ENCODE peak calls at places on chromosomes 4 and X, in seven cellular contexts. Y is colonic mucosa, E is gastrocnemius medialis, R is PC-3, N is breast epithelium, G is heart right ventricle, L is A673. M is an unnamed sample. For H3K4me1, the result is how much of the 10 kb centered on the place peaks cover.

GRCh38 chrX:12967711-12968465 is 7.0 kb upstream of the TMSB4X start:
- DNase-seq in Y (no peak), E (no peak), N (no peak), G (no peak), R (no peak), L (no peak), M (no peak)

GRCh38 chrX:139126493-139126892 is 404.0 kb upstream of the F9 start:
- DNase-seq in N (no peak), E (peak), G (no peak), R (peak), Y (peak), L (peak), M (no peak)

GRCh38 chr4:98481167-98481566 is 177.2 kb downstream of the TSPAN5 start:
- DNase-seq in Y (no peak), G (no peak), L (no peak), R (no peak), N (no peak), E (no peak), M (no peak)

GRCh38 chr4:33883111-33883510 is 2361.2 kb downstream of the ARAP2 start:
- DNase-seq in L (no peak), Y (no peak), E (no peak), G (no peak), R (peak), N (no peak), M (no peak)

GRCh38 chr4:109699553-109700225 is 3.6 kb downstream of the CASP6 start:
- DNase-seq in Y (peak), N (no peak), E (no peak), G (no peak), R (no peak), L (peak), M (no peak)

GRCh38 chrX:140157143-140157542 is 191.8 kb upstream of the CXorf66 start:
- DNase-seq in Y (no peak), G (no peak), R (no peak), L (no peak), N (no peak), E (no peak), M (no peak)

GRCh38 chr4:98601719-98602118 is 56.7 kb downstream of the TSPAN5 start:
- DNase-seq in R (peak), E (no peak), Y (no peak), G (no peak), N (no peak), L (peak), M (no peak)

GRCh38 chrX:119201570-119201969 is 34.5 kb upstream of the PGRMC1 start:
- DNase-seq in N (no peak), R (peak), L (no peak), G (no peak), E (no peak), Y (no peak), M (no peak)

GRCh38 chr4:176270669-176271068 is 1.6 kb upstream of the ASB5 start:
- DNase-seq in R (peak), G (no peak), E (peak), L (peak), N (no peak), Y (no peak), M (no peak)

GRCh38 chrX:23557070-23557469 is 110.2 kb upstream of the PRDX4 start:
- DNase-seq in Y (no peak), L (no peak), G (no peak), E (no peak), R (no peak), N (no peak), M (no peak)

GRCh38 chrX:153903238-153903980 is 1.1 kb upstream of the AVPR2 start:
- DNase-seq in L (no peak), N (no peak), G (peak), E (no peak), R (no peak), Y (no peak), M (no peak)
- H3K4me1 ChIP-seq in L (under half), N (under half), G (under half), E (under half), R (under half), Y (under half), M (under half)

GRCh38 chrX:134622056-134622812 is 36.0 kb downstream of the PLAC1 start:
- DNase-seq in E (no peak), R (peak), N (no peak), Y (no peak), L (peak), G (no peak), M (no peak)
- H3K27ac ChIP-seq in E (no peak), R (peak), N (no peak), Y (no peak), L (peak), G (no peak), M (no peak)

GRCh38 chr4:102819588-102820365 is 7.6 kb downstream of the UBE2D3 start:
- DNase-seq in Y (no peak), G (no peak), L (no peak), R (no peak), E (no peak), N (no peak), M (no peak)

GRCh38 chr4:102817613-102818268 is 9.6 kb downstream of the UBE2D3 start:
- DNase-seq in R (no peak), G (no peak), L (no peak), Y (no peak), E (no peak), N (no peak), M (no peak)

GRCh38 chr4:102817021-102817605 is 10.2 kb downstream of the UBE2D3 start:
- DNase-seq in G (no peak), E (no peak), N (no peak), Y (no peak), R (no peak), L (no peak), M (no peak)

GRCh38 chr4:102815981-102816380 is 11.4 kb downstream of the UBE2D3 start:
- DNase-seq in N (no peak), E (no peak), Y (no peak), L (peak), R (peak), G (no peak), M (no peak)
- H3K4me1 ChIP-seq in N (under half), E (half or more), Y (under half), L (under half), R (under half), G (half or more), M (under half)

DNA sequence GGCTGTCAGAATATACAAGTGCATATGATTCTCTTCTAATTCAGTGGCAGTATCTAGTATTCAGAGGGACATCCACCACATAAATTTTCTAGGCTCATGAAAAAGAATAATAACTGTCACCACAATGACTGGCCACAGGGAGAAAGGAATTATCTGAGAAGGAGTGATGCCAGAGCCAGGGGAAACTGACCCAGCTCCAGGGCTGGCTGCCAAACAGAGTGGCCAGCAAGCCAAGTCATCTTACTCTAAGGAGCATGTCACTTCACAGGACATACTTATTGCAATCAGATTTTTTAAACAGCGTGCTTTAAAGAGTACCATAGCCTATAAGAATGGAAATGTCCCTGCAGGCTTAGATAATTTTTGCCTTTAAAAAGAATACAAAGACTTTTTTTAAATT is 5.8 kb upstream of the SEPTIN11 start:
- DNase-seq in E (peak), N (no peak), G (peak), Y (no peak), L (no peak), R (no peak), M (peak)
- H3K27ac ChIP-seq in E (no peak), N (no peak), G (no peak), Y (no peak), L (no peak), R (no peak), M (no peak)

GRCh38 chr4:118761387-118762016 is 74.4 kb downstream of the SEC24D start:
- DNase-seq in N (no peak), L (no peak), R (no peak), G (no peak), E (no peak), Y (no peak), M (no peak)
- H3K4me1 ChIP-seq in N (under half), L (under half), R (under half), G (under half), E (under half), Y (under half), M (under half)

DNA sequence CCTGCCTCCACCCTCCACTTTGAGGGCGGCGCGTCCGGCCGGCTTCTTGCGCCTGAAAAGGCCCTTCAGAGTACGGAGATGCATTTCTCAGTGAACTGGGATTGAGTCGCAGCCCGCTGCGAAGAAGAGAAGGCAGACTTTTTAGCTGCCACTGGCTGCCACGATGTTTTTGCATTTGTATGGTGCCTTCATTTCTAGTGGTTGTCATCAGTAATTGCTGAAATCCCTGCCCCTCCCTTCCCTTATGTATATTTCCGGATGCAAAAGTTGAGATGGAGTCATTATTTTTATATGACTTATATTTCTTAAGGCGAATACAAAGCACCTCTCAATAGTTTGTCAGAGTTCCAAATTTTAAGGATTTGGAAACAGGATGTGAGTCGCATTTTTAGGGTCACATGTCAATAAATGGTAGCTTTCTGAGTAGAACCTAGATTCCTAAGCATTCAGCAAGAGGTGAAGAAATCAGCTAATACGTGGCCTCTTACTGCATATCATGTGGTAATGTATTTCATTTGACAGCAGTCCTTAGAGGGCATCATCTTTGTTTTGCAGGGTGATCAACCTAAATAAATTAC is 652 bp downstream of the ATP6AP2 start:
- DNase-seq in Y (no peak), R (peak), G (no peak), N (no peak), L (peak), E (no peak), M (no peak)
- H3K27ac ChIP-seq in Y (peak), R (no peak), G (peak), N (peak), L (peak), E (peak), M (peak)

DNA sequence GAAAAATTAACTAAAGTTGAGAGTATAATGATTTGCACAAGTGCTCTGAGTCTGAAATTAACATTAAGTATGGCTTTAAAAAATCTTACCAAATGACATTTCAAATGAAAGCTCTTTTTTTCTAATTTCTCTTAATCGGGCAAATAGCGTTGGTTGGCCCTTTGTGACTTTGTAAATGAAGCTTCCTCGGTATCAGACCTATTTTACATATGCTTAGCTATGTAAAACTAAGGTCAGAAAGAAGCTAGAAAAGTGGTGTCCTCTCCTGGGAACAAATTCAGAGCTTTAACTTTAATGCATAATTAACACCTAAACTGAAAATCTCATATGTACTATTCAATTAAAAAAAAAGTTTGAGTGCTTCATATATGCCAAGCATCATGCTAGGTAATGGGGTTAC is 62.7 kb downstream of the N4BP2 start:
- DNase-seq in R (no peak), G (no peak), L (no peak), N (no peak), Y (no peak), E (no peak), M (no peak)
- H3K4me1 ChIP-seq in R (under half), G (under half), L (under half), N (under half), Y (under half), E (under half), M (under half)

GRCh38 chr4:118280501-118281218 is 72.1 kb downstream of the PRSS12 start:
- DNase-seq in L (peak), Y (peak), E (peak), N (peak), G (no peak), R (peak), M (no peak)

GRCh38 chr4:118281611-118282442 is 71.0 kb downstream of the PRSS12 start:
- DNase-seq in Y (no peak), L (peak), N (no peak), E (no peak), G (no peak), R (no peak), M (peak)

GRCh38 chr4:118279328-118279727 is 73.5 kb downstream of the PRSS12 start:
- DNase-seq in N (no peak), R (no peak), L (no peak), G (no peak), Y (no peak), E (no peak), M (no peak)

GRCh38 chr4:118278473-118279274 is 74.1 kb downstream of the PRSS12 start:
- DNase-seq in G (peak), R (peak), Y (peak), L (peak), E (peak), N (peak), M (peak)

GRCh38 chr4:118279920-118280432 is 72.8 kb downstream of the PRSS12 start:
- DNase-seq in L (no peak), E (no peak), R (no peak), N (no peak), Y (no peak), G (no peak), M (no peak)
- H3K27ac ChIP-seq in L (peak), E (peak), R (peak), N (no peak), Y (peak), G (peak), M (no peak)

DNA sequence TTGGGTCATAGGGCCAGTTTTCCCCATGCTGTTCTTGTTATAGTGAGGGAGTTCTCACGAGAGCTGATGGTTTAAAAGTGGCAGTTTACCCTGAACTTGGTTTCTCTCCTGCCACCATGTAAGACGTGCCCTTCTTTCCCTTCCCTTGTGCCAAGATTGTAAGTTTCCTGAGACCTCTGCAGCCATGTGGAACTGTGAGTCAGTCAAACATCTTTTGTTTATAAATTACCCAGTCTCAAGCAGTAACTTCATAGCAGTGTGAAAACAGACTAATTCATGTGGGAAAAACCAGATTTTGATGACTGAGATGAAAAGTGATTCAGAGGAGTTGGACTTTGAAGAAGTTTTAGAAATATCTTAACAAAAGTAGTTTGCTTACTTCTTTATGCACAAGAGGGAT is 101.4 kb downstream of the ARHGAP10 start:
- DNase-seq in R (no peak), Y (no peak), G (no peak), L (no peak), E (no peak), N (no peak), M (no peak)
- H3K4me1 ChIP-seq in R (under half), Y (under half), G (under half), L (under half), E (half or more), N (under half), M (under half)